ENCODE peak calls at places on chromosome 21, in nine cellular contexts. B is fibroblast of the conjunctiva; I is heart left ventricle; K is H9; U is T-helper 9 cell; M is choroid plexus epithelial cell; C is hypothalamus; G is effector memory CD4-positive, alpha-beta T cell; P is amygdala. S is an unnamed sample.

GRCh38 chr21:45294509-45295291 is 7.0 kb upstream of the POFUT2 start:
- DNase-seq in I (peak), P (no peak), K (peak), C (no peak), B (peak), G (no peak), M (peak), U (no peak), S (no peak)

GRCh38 chr21:46116846-46117585 is 19.1 kb downstream of the COL6A2 start:
- DNase-seq in M (no peak), I (peak), U (no peak), P (no peak), C (no peak), B (no peak), G (no peak), K (peak), S (no peak)

GRCh38 chr21:30340714-30341573 is 3.5 kb upstream of the KRTAP27-1 start:
- DNase-seq in K (peak), B (peak), M (peak), I (peak), U (no peak), G (no peak), C (no peak), P (no peak), S (no peak)

GRCh38 chr21:33265664-33266049 is 510 bp upstream of the IL10RB start:
- DNase-seq in P (peak), I (peak), G (peak), K (peak), B (no peak), C (peak), U (no peak), M (peak), S (no peak)

GRCh38 chr21:32253215-32253641 is 25.6 kb downstream of the MIS18A start:
- DNase-seq in G (no peak), C (no peak), P (no peak), M (peak), I (peak), K (no peak), U (no peak), B (no peak), S (no peak)

GRCh38 chr21:38910390-38911008 is 104.8 kb downstream of the ETS2 start:
- DNase-seq in P (no peak), G (no peak), C (no peak), B (no peak), U (no peak), I (no peak), K (no peak), M (no peak), S (no peak)

GRCh38 chr21:36994501-36995189 is 11.9 kb upstream of the RIPPLY3 start:
- DNase-seq in B (no peak), K (peak), I (no peak), G (no peak), C (no peak), M (peak), P (no peak), U (no peak), S (no peak)

GRCh38 chr21:42341776-42342542 is 8.8 kb downstream of the TFF2 start:
- DNase-seq in U (no peak), C (no peak), M (no peak), I (no peak), G (no peak), B (no peak), K (no peak), P (no peak), S (no peak)

GRCh38 chr21:36471254-36471723 is 8.6 kb downstream of the CLDN14 start:
- DNase-seq in I (no peak), B (no peak), K (no peak), G (no peak), M (peak), P (no peak), U (no peak), C (no peak), S (no peak)

GRCh38 chr21:41188476-41189146 is 20.7 kb downstream of the BACE2 start:
- DNase-seq in C (no peak), B (no peak), I (no peak), K (no peak), P (no peak), G (no peak), U (no peak), M (no peak), S (no peak)

GRCh38 chr21:36589352-36589971 is 109.5 kb upstream of the SIM2 start:
- DNase-seq in I (peak), M (peak), B (peak), P (no peak), U (no peak), K (peak), G (no peak), C (no peak), S (no peak)

GRCh38 chr21:46150073-46150472 is 5.3 kb downstream of the FTCD start:
- DNase-seq in M (no peak), G (no peak), U (no peak), K (peak), I (peak), P (no peak), B (no peak), C (no peak), S (no peak)

GRCh38 chr21:33871171-33871570 is 44.4 kb downstream of the ATP5PO start:
- DNase-seq in P (no peak), M (peak), U (no peak), K (no peak), G (no peak), C (no peak), I (no peak), B (no peak), S (no peak)

GRCh38 chr21:35909456-35910178 is 150.7 kb downstream of the SETD4 start:
- DNase-seq in U (no peak), M (no peak), G (no peak), P (no peak), C (no peak), B (no peak), K (no peak), I (no peak), S (no peak)

GRCh38 chr21:45392206-45392971 is 12.6 kb upstream of the COL18A1 start:
- DNase-seq in B (no peak), P (no peak), C (no peak), M (no peak), U (no peak), K (no peak), G (no peak), I (peak), S (no peak)

GRCh38 chr21:42781981-42782722 is 97.2 kb downstream of the WDR4 start:
- DNase-seq in B (no peak), P (no peak), M (no peak), U (no peak), I (no peak), G (no peak), K (no peak), C (no peak), S (no peak)

GRCh38 chr21:23887709-23888303 is 1719.5 kb downstream of the MRPL39 start:
- DNase-seq in K (no peak), B (no peak), G (peak), P (no peak), I (no peak), M (no peak), U (peak), C (no peak), S (no peak)

GRCh38 chr21:41167348-41168342 is at the start of gene BACE2:
- DNase-seq in C (peak), P (peak), K (peak), I (peak), B (peak), M (peak), U (no peak), G (no peak), S (no peak)

GRCh38 chr21:44750675-44751025 is 39.3 kb upstream of the TSPEAR start:
- DNase-seq in I (no peak), K (peak), U (no peak), G (no peak), M (no peak), P (no peak), B (no peak), C (no peak), S (no peak)

GRCh38 chr21:33908760-33909159 is 6.8 kb downstream of the ATP5PO start:
- DNase-seq in U (no peak), M (no peak), P (no peak), K (no peak), G (no peak), I (no peak), C (no peak), B (no peak), S (no peak)

GRCh38 chr21:25639922-25640670 is 1.0 kb downstream of the JAM2 start:
- DNase-seq in K (peak), I (peak), B (no peak), U (peak), G (no peak), P (peak), M (no peak), C (peak), S (peak)

GRCh38 chr21:42146821-42147220 is 72.1 kb upstream of the ABCG1 start:
- DNase-seq in I (no peak), K (peak), B (no peak), P (no peak), G (no peak), U (no peak), C (no peak), M (no peak), S (no peak)

GRCh38 chr21:36981049-36981391 is 14.6 kb upstream of the HLCS start:
- DNase-seq in M (no peak), P (no peak), G (no peak), I (no peak), C (no peak), K (no peak), B (no peak), U (no peak), S (no peak)

GRCh38 chr21:41668686-41669532 is 97.9 kb downstream of the RIPK4 start:
- DNase-seq in M (no peak), P (no peak), C (no peak), K (no peak), B (no peak), I (no peak), G (no peak), U (no peak), S (no peak)

GRCh38 chr21:45363921-45364463 is 41.0 kb upstream of the COL18A1 start:
- DNase-seq in B (peak), P (peak), U (no peak), K (no peak), C (peak), I (peak), G (no peak), M (peak), S (peak)

GRCh38 chr21:42286416-42286815 is 28.8 kb downstream of the TFF3 start:
- DNase-seq in I (no peak), B (no peak), G (no peak), K (no peak), U (no peak), M (no peak), C (no peak), P (no peak), S (no peak)

GRCh38 chr21:45080639-45081414 is 6.4 kb downstream of the ADARB1 start:
- DNase-seq in I (no peak), K (no peak), U (no peak), C (no peak), M (peak), G (no peak), B (no peak), P (no peak), S (no peak)

GRCh38 chr21:43969115-43969444 is 43.0 kb upstream of the TRAPPC10 start:
- DNase-seq in C (no peak), M (no peak), P (no peak), I (no peak), G (no peak), B (no peak), K (no peak), U (no peak), S (no peak)

GRCh38 chr21:44907966-44908364 is 12.7 kb downstream of the ITGB2 start:
- DNase-seq in M (peak), P (no peak), K (no peak), G (no peak), U (no peak), C (no peak), B (no peak), I (peak), S (no peak)